ENCODE peak calls at places on chromosomes 5 and 9, in seven cellular contexts. Y, P, R, Z, I, L and U are unnamed samples.

GRCh38 chr9:36924071-36924470 is 110.0 kb downstream of the PAX5 start:
- DNase-seq in Y (no peak), P (peak), R (peak), Z (no peak), I (peak), L (peak), U (no peak)

GRCh38 chr9:78316151-78316892 is 19.4 kb downstream of the PSAT1 start:
- DNase-seq in Y (no peak), P (no peak), R (no peak), Z (no peak), I (no peak), L (no peak), U (no peak)

GRCh38 chr9:131096490-131097258 is at the start of gene AIF1L:
- DNase-seq in Y (peak), P (peak), R (no peak), Z (peak), I (no peak), L (no peak), U (no peak)

GRCh38 chr5:23419115-23419514 is 88.3 kb upstream of the PRDM9 start:
- DNase-seq in Y (no peak), P (no peak), R (no peak), Z (no peak), I (peak), L (no peak), U (no peak)

GRCh38 chr9:121686930-121687541 is 35.6 kb downstream of the DAB2IP start:
- DNase-seq in Y (peak), P (peak), R (no peak), Z (peak), I (peak), L (peak), U (peak)

GRCh38 chr5:17186271-17186670 is 31.2 kb upstream of the BASP1 start:
- DNase-seq in Y (no peak), P (no peak), R (no peak), Z (no peak), I (no peak), L (no peak), U (no peak)

GRCh38 chr9:78472111-78472510 is 175.2 kb downstream of the PSAT1 start:
- DNase-seq in Y (no peak), P (no peak), R (no peak), Z (no peak), I (no peak), L (no peak), U (no peak)

GRCh38 chr5:115170128-115170923 is 618 bp upstream of the TRIM36 start:
- DNase-seq in Y (peak), P (peak), R (no peak), Z (peak), I (no peak), L (no peak), U (no peak)

GRCh38 chr5:1934056-1934394 is 51.3 kb upstream of the IRX4 start:
- DNase-seq in Y (no peak), P (no peak), R (no peak), Z (no peak), I (no peak), L (no peak), U (no peak)

GRCh38 chr5:14247054-14247386 is 103.9 kb downstream of the TRIO start:
- DNase-seq in Y (no peak), P (no peak), R (no peak), Z (no peak), I (no peak), L (no peak), U (no peak)